ENCODE peak calls at places on chromosomes 12 and 14, in eight cellular contexts. J, V, C, Y, W, S, U and A are unnamed samples.

GRCh38 chr14:100576091-100577085 is 10.8 kb downstream of the BEGAIN start:
- DNase-seq in S (no peak), C (no peak), W (no peak), V (no peak), U (no peak), J (no peak), Y (no peak), A (no peak)

GRCh38 chr12:53659609-53660008 is 16.3 kb downstream of the ATP5MC2 start:
- DNase-seq in W (no peak), V (no peak), S (no peak), Y (no peak), J (no peak), C (no peak), U (no peak), A (no peak)

GRCh38 chr14:105275267-105275946 is 25.4 kb downstream of the BRF1 start:
- DNase-seq in Y (no peak), V (no peak), C (peak), U (peak), S (no peak), W (peak), J (no peak), A (peak)

GRCh38 chr14:33647385-33647786 is 303.5 kb downstream of the EGLN3 start:
- DNase-seq in V (peak), S (peak), J (no peak), W (peak), C (peak), U (no peak), Y (no peak), A (peak)

GRCh38 chr12:10211975-10212622 is 578 bp upstream of the GABARAPL1 start:
- DNase-seq in J (peak), W (peak), Y (peak), U (peak), S (peak), C (peak), V (peak), A (peak)

GRCh38 chr12:62459976-62460375 is 6.7 kb upstream of the MON2 start:
- DNase-seq in V (no peak), J (no peak), U (no peak), C (no peak), Y (no peak), S (no peak), W (no peak), A (no peak)

GRCh38 chr12:70823182-70823976 is 97.2 kb downstream of the PTPRR start:
- DNase-seq in V (no peak), C (no peak), S (no peak), J (no peak), Y (no peak), U (no peak), W (no peak), A (no peak)

GRCh38 chr14:60775296-60775695 is 40.7 kb downstream of the MNAT1 start:
- DNase-seq in S (peak), W (peak), U (no peak), C (no peak), J (no peak), V (no peak), Y (no peak), A (peak)

GRCh38 chr14:49908433-49908782 is 15.5 kb downstream of the ARF6 start:
- DNase-seq in Y (no peak), J (no peak), V (no peak), U (no peak), S (no peak), W (peak), C (no peak), A (no peak)

GRCh38 chr14:47365248-47365647 is 310.2 kb downstream of the MDGA2 start:
- DNase-seq in Y (no peak), J (no peak), C (no peak), S (no peak), U (peak), V (no peak), W (no peak), A (no peak)

GRCh38 chr14:100149789-100150611 is 9.4 kb downstream of the DEGS2 start:
- DNase-seq in J (no peak), V (no peak), Y (peak), S (no peak), W (peak), U (no peak), C (no peak), A (no peak)

GRCh38 chr14:102805941-102806340 is 28.7 kb downstream of the TRAF3 start:
- DNase-seq in C (no peak), U (no peak), J (no peak), W (no peak), Y (no peak), V (no peak), S (no peak), A (no peak)

GRCh38 chr12:45216297-45216982 is 545 bp downstream of the ANO6 start:
- DNase-seq in C (no peak), V (peak), W (peak), S (peak), J (peak), U (peak), Y (peak), A (no peak)

GRCh38 chr14:61585598-61586538 is 109.4 kb upstream of the HIF1A start:
- DNase-seq in U (peak), W (peak), S (peak), V (no peak), J (no peak), C (no peak), Y (peak), A (no peak)

GRCh38 chr14:55233591-55233990 is 37.6 kb upstream of the FBXO34 start:
- DNase-seq in U (no peak), V (no peak), S (no peak), W (no peak), J (no peak), Y (no peak), C (no peak), A (no peak)

GRCh38 chr12:117501066-117501465 is 139.6 kb upstream of the NOS1 start:
- DNase-seq in S (no peak), J (no peak), U (no peak), V (no peak), W (no peak), C (no peak), Y (no peak), A (no peak)

GRCh38 chr14:24726480-24726879 is 92.5 kb upstream of the GZMB start:
- DNase-seq in Y (no peak), S (no peak), J (no peak), U (no peak), W (no peak), C (no peak), V (no peak), A (no peak)

GRCh38 chr12:87469295-87469694 is 559.9 kb downstream of the C12orf50 start:
- DNase-seq in V (no peak), S (no peak), W (no peak), J (no peak), Y (no peak), C (no peak), U (no peak), A (no peak)

GRCh38 chr12:109763201-109763841 is 49.7 kb downstream of the FAM222A start:
- DNase-seq in S (peak), J (no peak), V (peak), C (no peak), Y (no peak), W (peak), U (no peak), A (no peak)

GRCh38 chr12:12441051-12441807 is 84.4 kb downstream of the BORCS5 start:
- DNase-seq in W (no peak), V (no peak), C (no peak), J (no peak), U (no peak), Y (no peak), S (no peak), A (no peak)

GRCh38 chr14:103576371-103577024 is 13.7 kb downstream of the COA8 start:
- DNase-seq in W (peak), V (peak), Y (peak), U (peak), J (no peak), C (no peak), S (peak), A (peak)

GRCh38 chr14:68784995-68785816 is 7.7 kb downstream of the ZFP36L1 start:
- DNase-seq in W (peak), S (peak), C (no peak), Y (no peak), J (no peak), U (no peak), V (no peak), A (no peak)

GRCh38 chr14:69539631-69540410 is 34.9 kb downstream of the CCDC177 start:
- DNase-seq in V (no peak), U (no peak), C (peak), S (no peak), Y (peak), W (peak), J (no peak), A (peak)

GRCh38 chr12:41264281-41264680 is 76.2 kb downstream of the PDZRN4 start:
- DNase-seq in Y (no peak), W (peak), U (no peak), V (no peak), J (no peak), C (no peak), S (peak), A (no peak)

GRCh38 chr12:72549184-72549583 is 277.0 kb downstream of the TRHDE start:
- DNase-seq in U (no peak), C (no peak), Y (no peak), V (no peak), W (no peak), J (no peak), S (no peak), A (no peak)

GRCh38 chr12:124464062-124464461 is 103.3 kb downstream of the NCOR2 start:
- DNase-seq in S (no peak), J (no peak), Y (no peak), C (no peak), W (no peak), U (peak), V (no peak), A (no peak)

GRCh38 chr12:121523741-121524140 is 57.1 kb downstream of the KDM2B start:
- DNase-seq in Y (no peak), U (no peak), C (no peak), J (no peak), W (no peak), S (no peak), V (no peak), A (no peak)

GRCh38 chr12:121525411-121525810 is 55.4 kb downstream of the KDM2B start:
- DNase-seq in V (no peak), C (no peak), W (no peak), J (no peak), S (no peak), Y (no peak), U (no peak), A (no peak)

GRCh38 chr12:121520586-121521086 is 60.2 kb downstream of the KDM2B start:
- DNase-seq in S (no peak), C (no peak), W (no peak), J (no peak), U (no peak), Y (no peak), V (no peak), A (no peak)

GRCh38 chr12:121524196-121524930 is 56.5 kb downstream of the KDM2B start:
- DNase-seq in Y (no peak), W (no peak), C (no peak), S (no peak), V (no peak), U (no peak), J (no peak), A (no peak)

GRCh38 chr12:121522962-121523361 is 57.9 kb downstream of the KDM2B start:
- DNase-seq in V (no peak), Y (no peak), S (no peak), U (peak), W (no peak), C (no peak), J (no peak), A (no peak)
- H3K4me3 ChIP-seq in V (no peak), Y (no peak), S (no peak), U (no peak), W (no peak), C (no peak), J (no peak), A (no peak)

GRCh38 chr12:48907243-48907642 is 18.0 kb downstream of the FKBP11 start:
- DNase-seq in S (no peak), W (no peak), V (no peak), U (no peak), C (no peak), J (no peak), Y (no peak), A (no peak)

GRCh38 chr12:48901278-48901677 is 24.0 kb downstream of the FKBP11 start:
- DNase-seq in C (no peak), J (no peak), W (peak), Y (no peak), S (no peak), U (no peak), V (no peak), A (no peak)

GRCh38 chr12:48899651-48900050 is 25.6 kb downstream of the FKBP11 start:
- DNase-seq in Y (no peak), W (no peak), V (no peak), J (no peak), C (no peak), S (no peak), U (no peak), A (no peak)

GRCh38 chr12:48903982-48904411 is 21.3 kb downstream of the FKBP11 start:
- DNase-seq in S (peak), J (peak), Y (peak), U (peak), V (peak), C (peak), W (peak), A (no peak)

GRCh38 chr12:48903363-48903981 is 21.8 kb downstream of the FKBP11 start:
- DNase-seq in J (no peak), W (peak), V (no peak), Y (peak), C (no peak), U (no peak), S (no peak), A (no peak)
- H3K4me3 ChIP-seq in J (no peak), W (no peak), V (no peak), Y (no peak), C (no peak), U (no peak), S (no peak), A (no peak)

GRCh38 chr14:78405071-78405856 is 235.1 kb downstream of the NRXN3 start:
- DNase-seq in U (peak), W (no peak), Y (no peak), C (no peak), J (no peak), S (no peak), V (no peak), A (no peak)
- H3K4me3 ChIP-seq in U (no peak), W (no peak), Y (no peak), C (no peak), J (no peak), S (no peak), V (no peak), A (no peak)

DNA sequence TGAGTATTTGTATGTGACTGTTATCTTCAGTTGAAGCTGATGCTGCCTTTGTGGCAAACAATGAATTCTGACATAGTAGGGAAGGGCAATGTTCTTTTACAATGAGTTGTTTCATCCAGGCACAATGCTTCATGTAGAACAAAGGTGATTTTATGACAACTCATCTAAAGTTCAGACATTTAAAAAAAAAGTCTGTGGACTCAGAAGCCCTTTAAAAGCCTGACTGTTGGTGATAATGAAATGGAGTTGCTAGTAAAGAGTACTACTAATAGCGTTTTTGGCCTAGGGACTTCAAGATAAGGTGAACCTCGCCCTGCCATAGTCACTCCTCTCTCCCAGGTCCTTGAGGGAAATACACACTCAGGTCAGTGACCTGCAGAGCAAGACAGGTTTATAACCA is 105.1 kb downstream of the AKAP6 start:
- DNase-seq in J (no peak), C (no peak), S (no peak), V (no peak), W (no peak), Y (no peak), U (no peak), A (no peak)
- H3K4me3 ChIP-seq in J (no peak), C (no peak), S (no peak), V (no peak), W (no peak), Y (no peak), U (no peak), A (no peak)

GRCh38 chr12:21129352-21129751 is 1.6 kb upstream of the SLCO1B1 start:
- DNase-seq in V (no peak), S (no peak), U (no peak), J (no peak), W (no peak), C (no peak), Y (no peak), A (no peak)

GRCh38 chr12:21129906-21130305 is 1.1 kb upstream of the SLCO1B1 start:
- DNase-seq in Y (no peak), C (no peak), U (no peak), S (no peak), V (no peak), W (no peak), J (no peak), A (no peak)

DNA sequence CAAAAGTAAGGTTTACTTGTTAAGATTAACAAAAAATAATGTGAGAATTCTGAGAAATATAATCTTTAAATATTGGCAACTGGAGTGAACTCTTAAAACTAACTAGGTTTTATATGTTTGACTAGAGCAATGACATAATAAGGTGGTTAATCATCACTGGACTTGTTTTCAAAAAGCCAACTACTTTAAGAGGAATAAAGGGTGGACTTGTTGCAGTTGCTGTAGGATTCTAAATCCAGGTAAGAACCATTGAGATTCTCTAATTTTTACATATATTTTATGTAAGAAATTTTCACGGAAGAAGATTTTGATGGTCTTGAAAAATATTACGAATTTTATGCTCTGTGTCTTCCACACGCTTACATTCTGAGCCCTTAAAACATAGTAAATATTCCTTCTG is at the start of gene SLCO1B1:
- DNase-seq in U (no peak), Y (no peak), W (no peak), S (no peak), C (no peak), J (no peak), V (no peak), A (no peak)
- H3K4me3 ChIP-seq in U (no peak), Y (no peak), W (no peak), S (no peak), C (no peak), J (no peak), V (no peak), A (no peak)